ENCODE peak calls at places on chromosomes 7 and 10, in seven cellular contexts. Q is neural progenitor cell; V is heart left ventricle; A is CD8-positive, alpha-beta memory T cell; M is tibial nerve; F is OCI-LY7; W is colonic mucosa. T is an unnamed sample. For H3K4me1 and H3K36me3, the result is how much of the 10 kb centered on the place peaks cover.

GRCh38 chr10:52668024-52668423 is 104.6 kb downstream of the MBL2 start:
- DNase-seq in V (no peak), Q (no peak), M (no peak), A (no peak), W (no peak), F (no peak), T (no peak)

GRCh38 chr10:22911889-22912762 is 15.7 kb upstream of the ARMC3 start:
- DNase-seq in F (no peak), Q (no peak), M (no peak), W (peak), V (no peak), A (no peak), T (no peak)

GRCh38 chr10:80855348-80855971 is 317.8 kb downstream of the SH2D4B start:
- DNase-seq in A (no peak), V (no peak), F (peak), M (no peak), W (no peak), Q (peak), T (no peak)

GRCh38 chr7:11343818-11344413 is 370.2 kb downstream of the PHF14 start:
- DNase-seq in W (no peak), Q (peak), V (no peak), M (peak), F (peak), A (no peak), T (no peak)

GRCh38 chr7:66379761-66380160 is 174.6 kb downstream of the TPST1 start:
- DNase-seq in Q (no peak), V (no peak), F (no peak), M (no peak), A (no peak), W (no peak), T (no peak)

GRCh38 chr10:17527530-17528146 is 73.2 kb upstream of the ST8SIA6 start:
- DNase-seq in W (no peak), Q (no peak), A (no peak), M (no peak), F (no peak), V (no peak), T (peak)

GRCh38 chr10:30984563-30985328 is 46.9 kb downstream of the ZNF438 start:
- DNase-seq in M (no peak), A (no peak), Q (no peak), F (no peak), W (no peak), V (no peak), T (peak)

GRCh38 chr10:1050555-1050954 is 1.6 kb upstream of the IDI1 start:
- DNase-seq in Q (peak), V (no peak), M (no peak), A (peak), W (peak), F (peak), T (no peak)

GRCh38 chr7:1918063-1918645 is 248.1 kb downstream of the ELFN1 start:
- DNase-seq in M (no peak), V (no peak), W (no peak), A (no peak), F (no peak), Q (no peak), T (no peak)

GRCh38 chr10:22334414-22335203 is 10.7 kb upstream of the SPAG6 start:
- DNase-seq in W (peak), F (no peak), A (no peak), M (no peak), V (no peak), Q (peak), T (no peak)

GRCh38 chr7:32221756-32222155 is 151.5 kb upstream of the PDE1C start:
- DNase-seq in Q (no peak), M (no peak), F (no peak), V (no peak), W (no peak), A (no peak), T (no peak)

GRCh38 chr7:123204206-123204835 is 4.6 kb upstream of the SLC13A1 start:
- DNase-seq in A (no peak), Q (no peak), M (no peak), V (no peak), F (no peak), W (no peak), T (no peak)

GRCh38 chr7:131235489-131236317 is 92.0 kb upstream of the MKLN1 start:
- DNase-seq in Q (no peak), W (no peak), V (no peak), F (no peak), A (peak), M (peak), T (peak)

GRCh38 chr7:19117081-19117869 is at the start of gene TWIST1:
- DNase-seq in F (no peak), A (no peak), V (peak), M (peak), Q (peak), W (peak), T (peak)

GRCh38 chr7:1770331-1770730 is 100.3 kb downstream of the ELFN1 start:
- DNase-seq in W (no peak), V (no peak), F (no peak), Q (no peak), M (no peak), A (no peak), T (no peak)

GRCh38 chr10:63801139-63801538 is 279.9 kb downstream of the REEP3 start:
- DNase-seq in W (no peak), A (no peak), Q (no peak), M (no peak), V (no peak), F (no peak), T (no peak)

GRCh38 chr7:106217089-106217542 is 67.7 kb downstream of the NAMPT start:
- DNase-seq in A (no peak), Q (no peak), M (peak), F (no peak), V (peak), W (peak), T (peak)

GRCh38 chr7:2832441-2832840 is 11.7 kb downstream of the GNA12 start:
- DNase-seq in Q (no peak), W (no peak), M (no peak), A (no peak), F (no peak), V (no peak), T (no peak)

DNA sequence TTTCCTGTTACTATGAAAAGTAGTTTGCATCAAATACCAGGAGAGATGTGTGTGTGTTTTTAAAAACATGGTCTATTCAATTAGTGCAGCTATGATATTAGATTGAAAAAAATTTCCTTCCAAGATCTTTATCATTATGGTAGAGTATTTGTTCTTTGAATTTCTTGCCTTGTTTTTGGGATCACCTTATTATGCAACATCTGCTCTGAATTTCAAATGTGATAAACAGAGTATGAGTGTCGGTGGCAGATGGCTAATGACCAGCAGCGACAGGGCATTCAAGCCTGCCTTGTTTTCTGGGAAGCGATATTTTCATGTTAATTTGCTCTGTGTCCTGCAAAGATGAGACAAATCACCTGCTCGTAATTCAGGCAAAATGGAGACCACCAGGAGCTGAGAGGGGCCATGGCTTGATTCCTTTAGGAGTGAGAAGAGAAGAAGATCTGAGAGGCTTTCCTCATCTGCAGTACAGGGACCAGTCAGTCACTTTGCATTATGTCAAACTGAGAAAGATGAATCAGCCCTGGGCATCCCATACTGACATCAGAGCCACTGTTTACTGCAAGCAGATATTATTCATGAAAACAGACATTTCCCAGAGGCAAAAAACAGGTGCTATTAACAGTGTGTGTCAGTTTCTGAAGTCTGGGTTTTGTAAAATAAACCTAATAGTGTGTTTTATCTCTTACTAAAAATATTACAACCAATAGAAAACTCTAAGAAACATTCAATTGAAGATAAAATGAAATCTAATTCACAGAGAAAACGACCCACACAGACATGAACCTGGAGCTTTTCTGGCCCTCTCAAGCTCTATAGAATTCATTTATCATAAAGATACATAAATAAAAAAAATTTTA is 67.6 kb downstream of the CDK6 start:
- DNase-seq in A (no peak), V (no peak), W (no peak), F (peak), Q (no peak), M (no peak), T (no peak)
- H3K4me1 ChIP-seq in A (under half), V (under half), W (under half), F (under half), Q (under half), M (under half), T (half or more)

DNA sequence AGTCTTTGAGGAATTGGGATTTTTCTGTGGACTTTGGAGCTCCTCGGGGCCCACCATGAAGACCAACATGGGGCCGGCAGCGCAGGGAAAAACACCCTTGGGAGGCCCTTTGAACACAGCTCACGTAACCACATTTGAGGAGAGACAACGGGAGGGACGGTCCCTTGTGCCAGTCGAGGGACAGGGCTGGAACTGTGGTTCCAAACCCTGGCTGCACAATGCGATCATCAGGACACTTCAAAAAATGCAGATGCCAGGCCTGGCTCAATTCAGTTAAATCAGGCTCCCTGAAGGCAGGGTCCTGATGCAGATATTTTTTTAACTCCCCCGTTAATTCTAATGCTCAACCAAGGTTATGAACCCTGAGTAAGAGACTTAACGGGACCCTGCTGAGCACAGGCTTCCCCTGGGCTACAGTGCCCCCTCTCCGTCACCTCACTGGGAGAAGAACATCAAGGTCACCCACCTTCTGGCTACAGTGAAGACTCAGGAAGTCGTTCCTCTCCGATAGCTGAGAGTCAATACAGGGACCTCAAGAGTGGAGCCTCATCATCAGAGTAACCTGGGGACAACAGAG is 30.4 kb downstream of the LYZL1 start:
- DNase-seq in A (no peak), M (no peak), Q (no peak), F (no peak), W (no peak), V (no peak), T (no peak)
- H3K27ac ChIP-seq in A (no peak), M (no peak), Q (no peak), F (no peak), W (no peak), V (peak), T (no peak)

GRCh38 chr10:77821551-77821950 is 105.0 kb downstream of the DLG5 start:
- DNase-seq in V (no peak), M (no peak), A (no peak), F (no peak), W (no peak), Q (no peak), T (no peak)

GRCh38 chr10:77823811-77824542 is 102.6 kb downstream of the DLG5 start:
- DNase-seq in F (no peak), Q (no peak), W (no peak), M (no peak), V (no peak), A (no peak), T (no peak)

GRCh38 chr10:77827383-77827782 is 99.2 kb downstream of the DLG5 start:
- DNase-seq in M (no peak), W (no peak), Q (no peak), A (no peak), V (no peak), F (no peak), T (no peak)

GRCh38 chr10:77825965-77826364 is 100.6 kb downstream of the DLG5 start:
- DNase-seq in Q (no peak), A (no peak), W (no peak), V (no peak), F (no peak), M (no peak), T (no peak)

GRCh38 chr10:77824893-77825292 is 101.7 kb downstream of the DLG5 start:
- DNase-seq in M (no peak), F (no peak), Q (no peak), A (no peak), W (no peak), V (no peak), T (no peak)
- H3K36me3 ChIP-seq in M (under half), F (under half), Q (under half), A (under half), W (under half), V (half or more), T (half or more)

DNA sequence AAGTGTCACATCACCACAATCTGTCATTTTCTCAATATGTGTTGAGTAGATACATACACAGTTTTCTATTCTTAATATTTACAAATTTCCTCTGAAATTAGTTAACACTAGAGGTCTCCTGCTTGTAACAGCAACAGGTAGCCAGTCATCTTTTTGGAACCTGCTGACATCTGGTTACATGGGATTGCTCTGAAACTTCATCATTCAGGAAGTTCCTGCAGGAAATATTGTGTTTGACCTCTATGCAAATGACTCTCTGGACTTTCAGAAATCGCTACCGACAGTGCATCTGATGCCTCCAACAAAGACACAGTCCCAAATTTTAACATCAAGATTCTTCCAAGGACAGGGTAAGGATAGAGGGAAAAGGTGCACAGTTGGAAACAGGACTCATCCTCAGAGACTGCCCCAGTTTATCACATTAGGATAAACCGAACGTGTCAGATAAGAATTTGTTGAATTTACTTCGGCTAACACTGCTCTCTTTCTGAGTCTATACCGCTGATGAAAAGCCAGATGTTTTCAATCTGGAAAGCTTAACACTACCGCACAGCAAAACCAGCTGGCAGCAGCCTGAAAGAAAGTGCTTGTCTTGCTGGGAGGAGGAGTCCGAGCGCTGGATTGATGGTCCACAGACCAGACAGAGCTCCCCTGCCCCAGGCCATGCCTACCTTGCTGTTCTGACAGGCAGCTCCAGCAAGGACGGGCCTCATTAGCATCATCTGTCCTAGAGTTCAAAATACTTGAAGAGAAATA is 633.4 kb downstream of the PARD3 start:
- DNase-seq in M (no peak), A (no peak), Q (peak), F (no peak), V (no peak), W (no peak), T (no peak)
- H3K4me1 ChIP-seq in M (under half), A (under half), Q (half or more), F (under half), V (under half), W (under half), T (under half)

DNA sequence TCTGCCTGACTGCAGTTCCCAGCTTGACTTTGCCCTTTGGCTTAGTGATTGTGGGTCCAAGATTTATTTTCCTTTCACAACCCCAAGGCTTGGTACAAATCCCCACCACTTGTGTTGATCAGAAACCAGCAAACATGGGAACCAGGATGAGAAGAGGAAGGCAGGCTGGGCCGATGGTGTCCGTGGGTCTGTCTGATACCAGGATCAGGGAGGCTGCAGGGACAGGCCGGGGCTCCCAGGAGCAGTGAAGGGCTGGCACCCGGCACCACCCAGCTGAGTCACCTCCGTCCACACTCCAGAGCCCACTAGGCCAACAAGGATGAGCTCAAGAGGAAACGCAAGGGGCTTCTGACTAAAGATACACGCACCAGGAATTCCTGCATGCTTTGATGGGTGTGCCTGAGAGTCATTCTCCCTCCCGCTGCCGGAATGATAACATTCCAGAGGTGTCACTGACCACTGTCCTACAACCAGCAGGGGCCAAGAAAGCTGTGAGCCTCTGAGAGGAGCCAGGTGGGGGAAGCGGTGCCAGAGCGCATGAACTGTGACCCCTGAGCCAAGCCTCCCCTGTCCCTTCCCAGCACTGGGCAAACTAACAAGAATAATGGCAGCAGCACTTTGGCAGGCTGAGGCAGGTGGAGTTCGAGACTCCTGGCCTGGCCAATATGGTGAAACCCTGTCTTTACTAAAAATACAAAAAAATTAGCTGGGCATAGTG is 29.2 kb upstream of the PROSER2 start:
- DNase-seq in A (no peak), W (no peak), M (no peak), Q (no peak), V (no peak), F (no peak), T (peak)
- H3K27ac ChIP-seq in A (no peak), W (no peak), M (no peak), Q (no peak), V (no peak), F (no peak), T (peak)

GRCh38 chr7:44654255-44654791 is 47.9 kb downstream of the OGDH start:
- DNase-seq in M (no peak), F (no peak), V (peak), W (no peak), A (no peak), Q (no peak), T (no peak)
- H3K36me3 ChIP-seq in M (under half), F (half or more), V (under half), W (under half), A (under half), Q (under half), T (under half)

GRCh38 chr7:22695476-22696132 is 31.4 kb upstream of the IL6 start:
- DNase-seq in V (no peak), A (no peak), W (no peak), M (no peak), Q (no peak), F (no peak), T (no peak)
- H3K4me1 ChIP-seq in V (half or more), A (under half), W (under half), M (under half), Q (under half), F (under half), T (under half)

DNA sequence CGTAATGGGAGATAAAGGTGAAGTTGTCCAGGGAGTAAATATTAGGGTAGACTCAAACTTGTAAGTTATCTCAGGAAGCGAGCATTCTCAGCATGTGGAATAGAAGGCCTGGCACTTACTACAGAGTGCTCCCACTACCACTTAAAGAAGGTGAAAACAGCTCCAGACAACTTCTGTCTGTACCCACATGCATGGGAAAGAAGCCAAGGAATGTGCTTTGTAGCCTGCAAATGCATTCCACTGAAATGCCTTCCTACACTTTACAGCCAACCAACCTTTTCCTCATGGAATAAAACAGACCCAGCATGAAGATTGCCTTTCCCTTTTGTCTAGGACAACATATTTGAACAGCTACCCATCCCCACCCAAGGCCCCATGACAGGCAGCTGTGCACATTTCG is 45.3 kb upstream of the NPSR1 start:
- DNase-seq in M (no peak), F (no peak), A (no peak), Q (peak), W (no peak), V (no peak), T (no peak)
- H3K27ac ChIP-seq in M (no peak), F (no peak), A (no peak), Q (no peak), W (no peak), V (peak), T (no peak)

GRCh38 chr10:98609265-98609664 is 162.5 kb upstream of the HPS1 start:
- DNase-seq in W (no peak), F (no peak), Q (no peak), A (no peak), V (no peak), M (no peak), T (no peak)

GRCh38 chr10:98610301-98610700 is 163.6 kb upstream of the HPS1 start:
- DNase-seq in Q (no peak), W (no peak), M (no peak), V (no peak), F (no peak), A (no peak), T (no peak)

GRCh38 chr10:98611432-98611831 is 164.7 kb upstream of the HPS1 start:
- DNase-seq in V (no peak), W (no peak), M (no peak), Q (no peak), A (no peak), F (no peak), T (no peak)

GRCh38 chr10:98608417-98608816 is 161.7 kb upstream of the HPS1 start:
- DNase-seq in M (no peak), W (no peak), V (no peak), Q (peak), A (no peak), F (no peak), T (no peak)

GRCh38 chr10:98610855-98611254 is 164.1 kb upstream of the HPS1 start:
- DNase-seq in M (no peak), V (peak), A (no peak), F (no peak), Q (no peak), W (no peak), T (no peak)
- H3K36me3 ChIP-seq in M (under half), V (under half), A (under half), F (under half), Q (under half), W (under half), T (under half)

DNA sequence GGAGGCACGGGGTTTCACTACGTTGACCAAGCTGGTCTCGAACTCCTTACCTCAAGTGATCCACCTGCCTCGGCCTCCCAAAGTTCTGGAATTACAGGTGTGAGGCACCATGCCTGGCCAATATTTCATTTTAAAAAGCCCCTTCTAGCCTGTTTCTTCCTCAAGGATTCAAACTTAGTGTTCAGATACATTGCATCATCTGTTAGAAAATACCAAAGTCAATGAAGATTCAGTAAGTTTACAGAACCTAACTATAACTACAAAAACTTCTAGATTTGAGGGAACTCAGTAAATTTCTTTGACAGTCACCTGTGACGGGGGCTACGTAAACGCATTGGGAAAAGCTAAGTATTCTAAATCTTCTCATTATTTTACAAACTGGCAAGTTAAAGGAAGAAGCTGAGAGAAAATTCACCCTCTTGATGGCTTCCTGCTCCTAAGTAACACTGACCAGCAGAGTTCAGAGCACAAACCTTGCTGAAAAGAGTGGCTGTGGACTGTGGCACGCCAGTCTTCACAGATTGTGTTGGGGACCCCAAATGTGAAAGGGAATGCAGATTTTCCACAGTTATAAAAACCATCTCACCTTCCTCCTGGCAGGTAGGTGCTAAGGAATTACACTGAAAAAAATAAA is 162.2 kb downstream of the PKD1L1 start:
- DNase-seq in Q (no peak), M (no peak), W (no peak), A (no peak), F (no peak), V (no peak), T (no peak)
- H3K4me1 ChIP-seq in Q (under half), M (under half), W (under half), A (under half), F (under half), V (under half), T (half or more)